ENCODE peak calls at places on chromosome 1, in eight cellular contexts. K is pancreas, L is astrocyte of the cerebellum, D is small intestine, T is activated T-helper 1 cell treated with Interleukin-2 at 50 U/mL for 16 hours, P is DMS 273 treated with DMSO at 0.1 percent for 48 hours, E is M059J, V is bronchial epithelial cell. W is an unnamed sample.

GRCh38 chr1:86468501-86468977 is at the start of gene CLCA1:
- DNase-seq in K (no peak), L (no peak), D (peak; percentile 44), T (no peak), P (no peak), E (no peak), V (no peak), W (no peak)

GRCh38 chr1:186884266-186884665 is 55.5 kb downstream of the PLA2G4A start:
- DNase-seq in K (no peak), L (no peak), D (no peak), T (no peak), P (no peak), E (no peak), V (peak; percentile 32), W (no peak)

GRCh38 chr1:207298666-207299065 is 22.8 kb upstream of the CD55 start:
- DNase-seq in K (no peak), L (peak; percentile 46), D (no peak), T (no peak), P (no peak), E (peak; percentile 61), V (peak; percentile 62), W (no peak)

GRCh38 chr1:69055223-69055622 is 512.5 kb upstream of the LRRC7 start:
- DNase-seq in K (no peak), L (no peak), D (no peak), T (no peak), P (no peak), E (no peak), V (peak; percentile 93), W (no peak)

GRCh38 chr1:44672254-44672955 is 1.9 kb downstream of the TMEM53 start:
- DNase-seq in K (no peak), L (peak; percentile 86), D (no peak), T (no peak), P (no peak), E (peak; percentile 98), V (peak; percentile 69), W (peak; percentile 67)

GRCh38 chr1:84698151-84698651 is 7.9 kb upstream of the SSX2IP start:
- DNase-seq in K (no peak), L (peak; percentile 77), D (peak; percentile 61), T (no peak), P (peak; percentile 38), E (peak; percentile 72), V (peak; percentile 70), W (no peak)

GRCh38 chr1:167082511-167083027 is 7.6 kb downstream of the GPA33 start:
- DNase-seq in K (peak; percentile 32), L (no peak), D (peak; percentile 100), T (no peak), P (no peak), E (peak; percentile 68), V (peak; percentile 21), W (peak; percentile 37)

GRCh38 chr1:153525088-153525713 is 10.6 kb downstream of the S100A6 start:
- DNase-seq in K (no peak), L (no peak), D (no peak), T (no peak), P (peak; percentile 92), E (no peak), V (peak; percentile 44), W (no peak)

GRCh38 chr1:153611024-153611352 is 1.9 kb downstream of the S100A16 start:
- DNase-seq in K (no peak), L (no peak), D (peak; percentile 30), T (no peak), P (no peak), E (peak; percentile 43), V (peak; percentile 89), W (no peak)

GRCh38 chr1:226736908-226737818 is 1.9 kb downstream of the ITPKB start:
- DNase-seq in K (peak; percentile 40), L (no peak), D (peak; percentile 27), T (peak; percentile 29), P (no peak), E (no peak), V (peak; percentile 18), W (peak; percentile 37)

W was measured in lung.